ENCODE peak calls at places on chromosomes 4 and X, in four cellular contexts. One of them, this sample, is unnamed.

GRCh38 chr4:149322203-149322602 is 493.4 kb downstream of the IQCM start:
- DNase-seq in MM.1S: no peak
- DNase-seq in heart left ventricle: no peak
- DNase-seq in SK-N-MC: no peak
- DNase-seq in this sample: no peak

GRCh38 chr4:26896636-26897035 is 36.0 kb downstream of the STIM2 start:
- DNase-seq in MM.1S: no peak
- DNase-seq in heart left ventricle: no peak
- DNase-seq in SK-N-MC: no peak
- DNase-seq in this sample: no peak

GRCh38 chrX:154457491-154458115 is 478 bp upstream of the PLXNA3 start:
- DNase-seq in MM.1S: peak; percentile 54
- DNase-seq in heart left ventricle: peak; percentile 23
- DNase-seq in SK-N-MC: no peak
- DNase-seq in this sample: peak; percentile 2

GRCh38 chrX:133697656-133698055 is 282.4 kb upstream of the GPC4 start:
- DNase-seq in MM.1S: no peak
- DNase-seq in heart left ventricle: no peak
- DNase-seq in SK-N-MC: no peak
- DNase-seq in this sample: no peak

GRCh38 chrX:48697182-48697727 is 721 bp downstream of the SUV39H1 start:
- DNase-seq in MM.1S: no peak
- DNase-seq in heart left ventricle: no peak
- DNase-seq in SK-N-MC: no peak
- DNase-seq in this sample: no peak

GRCh38 chrX:70969635-70970481 is 39.0 kb upstream of the SLC7A3 start:
- DNase-seq in MM.1S: no peak
- DNase-seq in heart left ventricle: no peak
- DNase-seq in SK-N-MC: no peak
- DNase-seq in this sample: no peak

GRCh38 chrX:150696836-150697235 is 3.6 kb downstream of the MTMR1 start:
- DNase-seq in MM.1S: no peak
- DNase-seq in heart left ventricle: no peak
- DNase-seq in SK-N-MC: no peak
- DNase-seq in this sample: no peak

GRCh38 chr4:40856836-40857362 is 107.1 kb downstream of the NSUN7 start:
- DNase-seq in MM.1S: peak; percentile 84
- DNase-seq in heart left ventricle: peak; percentile 66
- DNase-seq in SK-N-MC: no peak
- DNase-seq in this sample: no peak

GRCh38 chr4:101458914-101459313 is 111.6 kb upstream of the PPP3CA start:
- DNase-seq in MM.1S: no peak
- DNase-seq in heart left ventricle: no peak
- DNase-seq in SK-N-MC: no peak
- DNase-seq in this sample: no peak

GRCh38 chr4:147371661-147372060 is 109.2 kb upstream of the EDNRA start:
- DNase-seq in MM.1S: no peak
- DNase-seq in heart left ventricle: no peak
- DNase-seq in SK-N-MC: no peak
- DNase-seq in this sample: peak; percentile 79

GRCh38 chrX:86887341-86887740 is 630.3 kb upstream of the KLHL4 start:
- DNase-seq in MM.1S: no peak
- DNase-seq in heart left ventricle: no peak
- DNase-seq in SK-N-MC: no peak
- DNase-seq in this sample: no peak

GRCh38 chr4:8045909-8046308 is 106.2 kb upstream of the AFAP1 start:
- DNase-seq in MM.1S: no peak
- DNase-seq in heart left ventricle: no peak
- DNase-seq in SK-N-MC: no peak
- DNase-seq in this sample: no peak

GRCh38 chr4:140260227-140260626 is 106.2 kb upstream of the MAML3 start:
- DNase-seq in MM.1S: no peak
- DNase-seq in heart left ventricle: no peak
- DNase-seq in SK-N-MC: no peak
- DNase-seq in this sample: peak; percentile 50

GRCh38 chr4:6232836-6233785 is 32.8 kb upstream of the JAKMIP1 start:
- DNase-seq in MM.1S: no peak
- DNase-seq in heart left ventricle: no peak
- DNase-seq in SK-N-MC: no peak
- DNase-seq in this sample: no peak

GRCh38 chrX:48945517-48946348 is 11.7 kb downstream of the OTUD5 start:
- DNase-seq in MM.1S: peak; percentile 58
- DNase-seq in heart left ventricle: peak; percentile 28
- DNase-seq in SK-N-MC: no peak
- DNase-seq in this sample: no peak

GRCh38 chr4:121192500-121192899 is 28.4 kb upstream of the TNIP3 start:
- DNase-seq in MM.1S: peak; percentile 53
- DNase-seq in heart left ventricle: no peak
- DNase-seq in SK-N-MC: no peak
- DNase-seq in this sample: no peak

GRCh38 chr4:113617195-113617594 is 144.3 kb downstream of the CAMK2D start:
- DNase-seq in MM.1S: no peak
- DNase-seq in heart left ventricle: no peak
- DNase-seq in SK-N-MC: no peak
- DNase-seq in this sample: no peak

GRCh38 chr4:126630171-126630570 is 1002.6 kb upstream of the INTU start:
- DNase-seq in MM.1S: no peak
- DNase-seq in heart left ventricle: no peak
- DNase-seq in SK-N-MC: no peak
- DNase-seq in this sample: no peak

GRCh38 chr4:46804781-46805413 is 104.1 kb downstream of the COX7B2 start:
- DNase-seq in MM.1S: no peak
- DNase-seq in heart left ventricle: no peak
- DNase-seq in SK-N-MC: no peak
- DNase-seq in this sample: no peak

GRCh38 chr4:119189638-119190037 is 22.9 kb upstream of the USP53 start:
- DNase-seq in MM.1S: no peak
- DNase-seq in heart left ventricle: no peak
- DNase-seq in SK-N-MC: no peak
- DNase-seq in this sample: no peak

GRCh38 chr4:180664766-180665368 is 1578.3 kb upstream of the TENM3 start:
- DNase-seq in MM.1S: peak; percentile 83
- DNase-seq in heart left ventricle: peak; percentile 28
- DNase-seq in SK-N-MC: peak; percentile 96
- DNase-seq in this sample: peak; percentile 44

GRCh38 chrX:141936080-141936479 is 32.4 kb downstream of the MAGEC1 start:
- DNase-seq in MM.1S: peak; percentile 24
- DNase-seq in heart left ventricle: no peak
- DNase-seq in SK-N-MC: no peak
- DNase-seq in this sample: no peak

GRCh38 chrX:39203427-39203826 is 402.2 kb downstream of the MID1IP1 start:
- DNase-seq in MM.1S: no peak
- DNase-seq in heart left ventricle: no peak
- DNase-seq in SK-N-MC: no peak
- DNase-seq in this sample: no peak

GRCh38 chr4:75584067-75584466 is 28.2 kb downstream of the ODAPH start:
- DNase-seq in MM.1S: no peak
- DNase-seq in heart left ventricle: no peak
- DNase-seq in SK-N-MC: no peak
- DNase-seq in this sample: no peak

GRCh38 chrX:72268601-72269365 is 8.3 kb downstream of the RPS4X start:
- DNase-seq in MM.1S: no peak
- DNase-seq in heart left ventricle: no peak
- DNase-seq in SK-N-MC: no peak
- DNase-seq in this sample: no peak

GRCh38 chr4:84708406-84709135 is 125.6 kb downstream of the CDS1 start:
- DNase-seq in MM.1S: no peak
- DNase-seq in heart left ventricle: no peak
- DNase-seq in SK-N-MC: no peak
- DNase-seq in this sample: no peak

GRCh38 chr4:15883611-15884243 is 54.8 kb downstream of the FGFBP1 start:
- DNase-seq in MM.1S: no peak
- DNase-seq in heart left ventricle: no peak
- DNase-seq in SK-N-MC: no peak
- DNase-seq in this sample: no peak

GRCh38 chr4:103032575-103032974 is 13.1 kb upstream of the SLC9B1 start:
- DNase-seq in MM.1S: peak; percentile 28
- DNase-seq in heart left ventricle: no peak
- DNase-seq in SK-N-MC: no peak
- DNase-seq in this sample: no peak

GRCh38 chr4:10655968-10656367 is 28.6 kb downstream of the CLNK start:
- DNase-seq in MM.1S: no peak
- DNase-seq in heart left ventricle: no peak
- DNase-seq in SK-N-MC: no peak
- DNase-seq in this sample: peak; percentile 22

GRCh38 chrX:23644744-23645143 is 22.5 kb upstream of the PRDX4 start:
- DNase-seq in MM.1S: no peak
- DNase-seq in heart left ventricle: no peak
- DNase-seq in SK-N-MC: no peak
- DNase-seq in this sample: no peak

GRCh38 chrX:71128915-71129765 is 10.7 kb downstream of the MED12 start:
- DNase-seq in MM.1S: peak; percentile 54
- DNase-seq in heart left ventricle: peak; percentile 50
- DNase-seq in SK-N-MC: no peak
- DNase-seq in this sample: no peak

DNA sequence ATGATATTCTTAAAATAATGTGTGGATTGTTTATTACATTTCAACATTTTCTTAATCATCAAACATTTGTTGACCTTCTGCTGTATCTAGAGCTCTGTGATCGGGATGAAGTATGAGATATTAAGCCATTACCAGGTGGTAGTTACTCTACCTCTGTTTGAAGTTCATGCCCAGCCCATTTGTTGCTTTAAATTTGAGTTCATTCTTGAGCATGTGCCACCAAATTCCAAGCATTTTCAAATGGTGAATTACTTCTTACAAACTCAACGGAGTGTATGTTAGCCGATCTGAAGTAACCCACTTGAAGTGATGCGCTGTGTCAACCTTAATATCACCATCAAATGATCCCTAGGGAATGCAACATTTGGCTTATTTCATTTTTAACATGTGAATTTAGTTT is 7.3 kb upstream of the DTHD1 start:
- DNase-seq in MM.1S: no peak
- DNase-seq in heart left ventricle: no peak
- DNase-seq in SK-N-MC: no peak
- DNase-seq in this sample: no peak
- H3K27ac ChIP-seq in MM.1S: no peak overlapping the region
- H3K27ac ChIP-seq in heart left ventricle: no peak overlapping the region
- H3K27ac ChIP-seq in SK-N-MC: no peak overlapping the region
- H3K27ac ChIP-seq in this sample: peak overlapping the region; percentile 36

DNA sequence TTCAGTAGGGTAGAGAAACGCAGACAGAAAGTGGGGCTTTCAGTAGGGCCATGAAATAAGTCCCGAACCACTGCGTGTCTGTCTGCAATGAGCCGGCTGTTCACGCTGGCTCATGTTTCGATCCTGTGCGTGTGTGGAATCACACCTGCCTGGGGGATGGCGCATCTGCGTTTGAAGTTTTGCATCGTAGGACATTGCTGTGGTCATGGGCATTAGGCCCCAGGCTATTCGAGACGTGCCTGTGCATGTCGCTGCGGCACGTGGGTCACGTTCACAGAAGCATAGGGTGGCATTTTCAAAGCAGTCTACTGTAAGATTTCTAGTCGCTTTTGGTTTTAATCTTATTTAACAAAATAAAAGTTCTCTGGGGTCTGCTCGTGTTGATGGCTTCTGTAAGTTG is 25.5 kb upstream of the HGFAC start:
- DNase-seq in MM.1S: no peak
- DNase-seq in heart left ventricle: no peak
- DNase-seq in SK-N-MC: no peak
- DNase-seq in this sample: no peak
- H3K27ac ChIP-seq in MM.1S: no peak overlapping the region
- H3K27ac ChIP-seq in heart left ventricle: no peak overlapping the region
- H3K27ac ChIP-seq in SK-N-MC: no peak overlapping the region
- H3K27ac ChIP-seq in this sample: no peak overlapping the region

DNA sequence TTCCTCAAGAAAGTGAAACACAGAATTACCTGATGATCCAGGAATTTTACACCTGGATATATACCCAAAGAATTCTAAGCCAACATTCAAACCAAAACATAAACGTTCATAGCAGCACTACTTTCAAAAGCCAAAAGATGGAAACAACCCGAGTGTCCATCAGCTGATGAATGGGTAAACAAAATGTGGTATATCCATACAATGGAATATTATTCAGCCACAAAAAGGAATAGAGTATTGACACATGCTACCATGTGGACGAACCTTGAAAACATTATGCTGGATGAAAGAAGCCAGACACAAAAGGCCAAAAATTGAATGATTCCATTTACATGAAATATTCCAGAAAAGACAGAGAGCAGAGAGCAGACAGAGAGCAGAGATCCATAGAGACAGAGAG is 52.0 kb downstream of the IRF2 start:
- DNase-seq in MM.1S: no peak
- DNase-seq in heart left ventricle: no peak
- DNase-seq in SK-N-MC: no peak
- DNase-seq in this sample: no peak
- H3K27ac ChIP-seq in MM.1S: peak overlapping the region; percentile 96
- H3K27ac ChIP-seq in heart left ventricle: no peak overlapping the region
- H3K27ac ChIP-seq in SK-N-MC: no peak overlapping the region
- H3K27ac ChIP-seq in this sample: no peak overlapping the region

GRCh38 chrX:2635366-2635765 is 55.7 kb upstream of the CD99 start:
- DNase-seq in MM.1S: no peak
- DNase-seq in heart left ventricle: no peak
- DNase-seq in SK-N-MC: no peak
- DNase-seq in this sample: no peak

GRCh38 chrX:2628751-2629315 is 62.3 kb upstream of the CD99 start:
- DNase-seq in MM.1S: no peak
- DNase-seq in heart left ventricle: no peak
- DNase-seq in SK-N-MC: no peak
- DNase-seq in this sample: no peak

GRCh38 chrX:2632533-2633504 is 58.3 kb upstream of the CD99 start:
- DNase-seq in MM.1S: no peak
- DNase-seq in heart left ventricle: no peak
- DNase-seq in SK-N-MC: no peak
- DNase-seq in this sample: peak; percentile 24

GRCh38 chrX:2629316-2630168 is 61.6 kb upstream of the CD99 start:
- DNase-seq in MM.1S: peak; percentile 82
- DNase-seq in heart left ventricle: no peak
- DNase-seq in SK-N-MC: peak; percentile 40
- DNase-seq in this sample: no peak

GRCh38 chrX:2631743-2632532 is 59.2 kb upstream of the CD99 start:
- DNase-seq in MM.1S: no peak
- DNase-seq in heart left ventricle: no peak
- DNase-seq in SK-N-MC: no peak
- DNase-seq in this sample: no peak
- H3K27ac ChIP-seq in MM.1S: no peak overlapping the region
- H3K27ac ChIP-seq in heart left ventricle: no peak overlapping the region
- H3K27ac ChIP-seq in SK-N-MC: peak overlapping the region; percentile 57
- H3K27ac ChIP-seq in this sample: no peak overlapping the region

This sample was measured in epithelial cell of prostate.